ENCODE peak calls at places on chromosomes 2 and 18, in six cellular contexts. One of them, this sample, is unnamed.

GRCh38 chr2:197838589-197838988 is 34.2 kb downstream of the PLCL1 start:
- DNase-seq in AG04450: no peak
- DNase-seq in pancreas: no peak
- DNase-seq in Calu3: no peak
- DNase-seq in NB4: no peak
- DNase-seq in foreskin fibroblast: no peak
- DNase-seq in this sample: no peak

GRCh38 chr2:55862269-55862668 is 61.3 kb downstream of the EFEMP1 start:
- DNase-seq in AG04450: peak; percentile 95
- DNase-seq in pancreas: no peak
- DNase-seq in Calu3: no peak
- DNase-seq in NB4: peak; percentile 31
- DNase-seq in foreskin fibroblast: peak; percentile 97
- DNase-seq in this sample: no peak

GRCh38 chr2:197677056-197677455 is 1.7 kb upstream of the RFTN2 start:
- DNase-seq in AG04450: no peak
- DNase-seq in pancreas: no peak
- DNase-seq in Calu3: no peak
- DNase-seq in NB4: no peak
- DNase-seq in foreskin fibroblast: no peak
- DNase-seq in this sample: no peak

GRCh38 chr2:88144914-88145497 is 17.1 kb upstream of the FABP1 start:
- DNase-seq in AG04450: no peak
- DNase-seq in pancreas: no peak
- DNase-seq in Calu3: no peak
- DNase-seq in NB4: no peak
- DNase-seq in foreskin fibroblast: no peak
- DNase-seq in this sample: no peak

GRCh38 chr2:234305846-234306245 is 191.0 kb downstream of the ARL4C start:
- DNase-seq in AG04450: no peak
- DNase-seq in pancreas: no peak
- DNase-seq in Calu3: no peak
- DNase-seq in NB4: no peak
- DNase-seq in foreskin fibroblast: no peak
- DNase-seq in this sample: peak; percentile 11

GRCh38 chr2:172251231-172251630 is 148.5 kb upstream of the DLX2 start:
- DNase-seq in AG04450: no peak
- DNase-seq in pancreas: no peak
- DNase-seq in Calu3: no peak
- DNase-seq in NB4: no peak
- DNase-seq in foreskin fibroblast: peak; percentile 70
- DNase-seq in this sample: no peak

GRCh38 chr2:74333175-74333574 is 10.0 kb downstream of the SLC4A5 start:
- DNase-seq in AG04450: peak; percentile 3
- DNase-seq in pancreas: no peak
- DNase-seq in Calu3: peak; percentile 22
- DNase-seq in NB4: peak; percentile 54
- DNase-seq in foreskin fibroblast: peak; percentile 50
- DNase-seq in this sample: no peak

GRCh38 chr2:28452534-28453081 is 43.3 kb upstream of the PLB1 start:
- DNase-seq in AG04450: no peak
- DNase-seq in pancreas: peak; percentile 75
- DNase-seq in Calu3: peak; percentile 85
- DNase-seq in NB4: peak; percentile 82
- DNase-seq in foreskin fibroblast: peak; percentile 75
- DNase-seq in this sample: no peak

GRCh38 chr18:13522861-13523660 is 203.3 kb downstream of the FAM210A start:
- DNase-seq in AG04450: no peak
- DNase-seq in pancreas: no peak
- DNase-seq in Calu3: no peak
- DNase-seq in NB4: no peak
- DNase-seq in foreskin fibroblast: no peak
- DNase-seq in this sample: no peak

GRCh38 chr2:85611217-85611704 is 605 bp downstream of the C2orf68 start:
- DNase-seq in AG04450: no peak
- DNase-seq in pancreas: no peak
- DNase-seq in Calu3: no peak
- DNase-seq in NB4: no peak
- DNase-seq in foreskin fibroblast: peak; percentile 41
- DNase-seq in this sample: no peak

GRCh38 chr2:230905448-230906430 is 19.3 kb downstream of the GPR55 start:
- DNase-seq in AG04450: no peak
- DNase-seq in pancreas: no peak
- DNase-seq in Calu3: no peak
- DNase-seq in NB4: peak; percentile 80
- DNase-seq in foreskin fibroblast: peak; percentile 32
- DNase-seq in this sample: no peak

GRCh38 chr2:152369176-152369860 is 34.3 kb downstream of the FMNL2 start:
- DNase-seq in AG04450: peak; percentile 61
- DNase-seq in pancreas: no peak
- DNase-seq in Calu3: no peak
- DNase-seq in NB4: no peak
- DNase-seq in foreskin fibroblast: peak; percentile 88
- DNase-seq in this sample: no peak

GRCh38 chr2:187333804-187334203 is 114.2 kb downstream of the CALCRL start:
- DNase-seq in AG04450: no peak
- DNase-seq in pancreas: no peak
- DNase-seq in Calu3: no peak
- DNase-seq in NB4: no peak
- DNase-seq in foreskin fibroblast: no peak
- DNase-seq in this sample: no peak

GRCh38 chr18:69400253-69400975 is at the start of gene DOK6:
- DNase-seq in AG04450: no peak
- DNase-seq in pancreas: peak; percentile 15
- DNase-seq in Calu3: no peak
- DNase-seq in NB4: no peak
- DNase-seq in foreskin fibroblast: peak; percentile 81
- DNase-seq in this sample: peak; percentile 70

GRCh38 chr18:77001979-77002378 is 130.6 kb downstream of the MBP start:
- DNase-seq in AG04450: no peak
- DNase-seq in pancreas: no peak
- DNase-seq in Calu3: no peak
- DNase-seq in NB4: no peak
- DNase-seq in foreskin fibroblast: no peak
- DNase-seq in this sample: no peak

GRCh38 chr2:161344737-161345136 is 36.5 kb downstream of the PSMD14 start:
- DNase-seq in AG04450: no peak
- DNase-seq in pancreas: no peak
- DNase-seq in Calu3: no peak
- DNase-seq in NB4: peak; percentile 21
- DNase-seq in foreskin fibroblast: no peak
- DNase-seq in this sample: no peak

GRCh38 chr2:129929321-129930290 is 49.9 kb upstream of the RAB6C start:
- DNase-seq in AG04450: no peak
- DNase-seq in pancreas: no peak
- DNase-seq in Calu3: no peak
- DNase-seq in NB4: no peak
- DNase-seq in foreskin fibroblast: peak; percentile 87
- DNase-seq in this sample: no peak

GRCh38 chr18:24497052-24497754 is 36.8 kb downstream of the HRH4 start:
- DNase-seq in AG04450: no peak
- DNase-seq in pancreas: no peak
- DNase-seq in Calu3: no peak
- DNase-seq in NB4: no peak
- DNase-seq in foreskin fibroblast: peak; percentile 74
- DNase-seq in this sample: no peak

GRCh38 chr2:120342451-120342850 is 3.5 kb upstream of the INHBB start:
- DNase-seq in AG04450: no peak
- DNase-seq in pancreas: no peak
- DNase-seq in Calu3: no peak
- DNase-seq in NB4: no peak
- DNase-seq in foreskin fibroblast: no peak
- DNase-seq in this sample: no peak

GRCh38 chr2:9750224-9751215 is 92.8 kb upstream of the TAF1B start:
- DNase-seq in AG04450: no peak
- DNase-seq in pancreas: no peak
- DNase-seq in Calu3: no peak
- DNase-seq in NB4: no peak
- DNase-seq in foreskin fibroblast: no peak
- DNase-seq in this sample: no peak

GRCh38 chr18:58590231-58590630 is 38.7 kb downstream of the ALPK2 start:
- DNase-seq in AG04450: peak; percentile 67
- DNase-seq in pancreas: no peak
- DNase-seq in Calu3: no peak
- DNase-seq in NB4: no peak
- DNase-seq in foreskin fibroblast: peak; percentile 68
- DNase-seq in this sample: no peak

GRCh38 chr2:122873951-122874350 is 1118.5 kb downstream of the TSN start:
- DNase-seq in AG04450: no peak
- DNase-seq in pancreas: no peak
- DNase-seq in Calu3: no peak
- DNase-seq in NB4: no peak
- DNase-seq in foreskin fibroblast: no peak
- DNase-seq in this sample: no peak

GRCh38 chr2:33599175-33599942 is at the start of gene FAM98A:
- DNase-seq in AG04450: peak; percentile 99
- DNase-seq in pancreas: peak; percentile 100
- DNase-seq in Calu3: peak; percentile 96
- DNase-seq in NB4: peak; percentile 99
- DNase-seq in foreskin fibroblast: peak; percentile 100
- DNase-seq in this sample: peak; percentile 99
- TF ChIP-seq CTCF in AG04450: peak; percentile 36
- TF ChIP-seq CTCF in pancreas: no peak
- TF ChIP-seq CTCF in Calu3: no peak
- TF ChIP-seq CTCF in NB4: no peak
- TF ChIP-seq CTCF in foreskin fibroblast: no peak
- TF ChIP-seq CTCF in this sample: no peak

GRCh38 chr2:134463726-134464076 is 209.8 kb downstream of the MGAT5 start:
- DNase-seq in AG04450: no peak
- DNase-seq in pancreas: no peak
- DNase-seq in Calu3: no peak
- DNase-seq in NB4: no peak
- DNase-seq in foreskin fibroblast: no peak
- DNase-seq in this sample: no peak

GRCh38 chr2:134465706-134466105 is 211.8 kb downstream of the MGAT5 start:
- DNase-seq in AG04450: no peak
- DNase-seq in pancreas: no peak
- DNase-seq in Calu3: no peak
- DNase-seq in NB4: no peak
- DNase-seq in foreskin fibroblast: no peak
- DNase-seq in this sample: no peak

GRCh38 chr2:134468093-134468640 is 214.3 kb downstream of the MGAT5 start:
- DNase-seq in AG04450: no peak
- DNase-seq in pancreas: no peak
- DNase-seq in Calu3: no peak
- DNase-seq in NB4: no peak
- DNase-seq in foreskin fibroblast: no peak
- DNase-seq in this sample: no peak

GRCh38 chr2:134465228-134465627 is 211.4 kb downstream of the MGAT5 start:
- DNase-seq in AG04450: no peak
- DNase-seq in pancreas: no peak
- DNase-seq in Calu3: no peak
- DNase-seq in NB4: no peak
- DNase-seq in foreskin fibroblast: no peak
- DNase-seq in this sample: peak; percentile 26

DNA sequence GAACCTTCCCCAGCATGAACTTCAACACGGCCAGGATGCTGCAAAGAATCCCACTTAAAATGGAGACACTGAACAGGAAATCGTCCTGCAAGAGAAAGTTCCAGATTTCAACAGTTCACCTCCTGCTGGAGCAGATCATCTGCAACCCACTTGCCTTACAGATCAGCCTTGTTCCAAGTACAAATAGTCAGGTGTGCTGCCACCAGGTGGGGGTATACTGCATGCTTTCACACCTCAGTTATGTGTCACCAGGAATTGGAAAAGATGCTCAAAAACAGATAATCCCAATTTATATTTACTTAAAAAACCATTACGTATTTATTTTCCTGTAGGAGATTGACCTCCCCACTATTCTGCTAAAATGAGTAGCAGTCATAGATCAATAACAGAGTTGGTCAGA is 212.3 kb downstream of the MGAT5 start:
- DNase-seq in AG04450: no peak
- DNase-seq in pancreas: no peak
- DNase-seq in Calu3: peak; percentile 74
- DNase-seq in NB4: no peak
- DNase-seq in foreskin fibroblast: no peak
- DNase-seq in this sample: no peak
- TF ChIP-seq CTCF in AG04450: no peak
- TF ChIP-seq CTCF in pancreas: peak; percentile 23
- TF ChIP-seq CTCF in Calu3: no peak
- TF ChIP-seq CTCF in NB4: no peak
- TF ChIP-seq CTCF in foreskin fibroblast: no peak
- TF ChIP-seq CTCF in this sample: no peak

GRCh38 chr2:201171259-201171814 is 11.6 kb upstream of the CASP10 start:
- DNase-seq in AG04450: no peak
- DNase-seq in pancreas: no peak
- DNase-seq in Calu3: no peak
- DNase-seq in NB4: no peak
- DNase-seq in foreskin fibroblast: peak; percentile 58
- DNase-seq in this sample: no peak
- TF ChIP-seq CTCF in AG04450: no peak
- TF ChIP-seq CTCF in pancreas: no peak
- TF ChIP-seq CTCF in Calu3: no peak
- TF ChIP-seq CTCF in NB4: no peak
- TF ChIP-seq CTCF in foreskin fibroblast: no peak
- TF ChIP-seq CTCF in this sample: no peak

DNA sequence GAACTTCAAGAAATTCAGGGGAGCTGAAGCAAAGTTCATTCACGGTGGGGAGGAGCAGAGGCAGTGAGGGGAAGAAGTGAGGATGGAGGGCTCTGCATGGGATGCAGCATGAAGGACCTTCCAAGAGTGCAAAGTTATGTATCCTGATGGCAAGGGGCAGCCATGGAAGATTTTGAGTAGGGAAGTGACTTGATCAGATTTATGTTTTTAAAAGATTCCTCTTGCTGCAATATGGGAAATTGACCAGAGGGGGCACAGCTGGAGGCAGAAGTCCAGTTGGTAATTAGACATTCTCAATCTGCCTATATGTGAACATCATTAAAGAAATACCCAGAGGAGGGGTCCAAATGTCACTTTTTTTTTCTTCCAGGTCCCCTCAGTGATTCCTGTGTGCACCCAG is 21.5 kb upstream of the ANXA4 start:
- DNase-seq in AG04450: no peak
- DNase-seq in pancreas: no peak
- DNase-seq in Calu3: peak; percentile 35
- DNase-seq in NB4: no peak
- DNase-seq in foreskin fibroblast: peak; percentile 57
- DNase-seq in this sample: no peak
- TF ChIP-seq CTCF in AG04450: peak; percentile 60
- TF ChIP-seq CTCF in pancreas: peak; percentile 11
- TF ChIP-seq CTCF in Calu3: no peak
- TF ChIP-seq CTCF in NB4: peak; percentile 32
- TF ChIP-seq CTCF in foreskin fibroblast: peak; percentile 50
- TF ChIP-seq CTCF in this sample: peak; percentile 47

GRCh38 chr18:66560092-66560491 is 43.8 kb downstream of the CDH19 start:
- DNase-seq in AG04450: no peak
- DNase-seq in pancreas: peak; percentile 10
- DNase-seq in Calu3: peak; percentile 61
- DNase-seq in NB4: peak; percentile 31
- DNase-seq in foreskin fibroblast: peak; percentile 1
- DNase-seq in this sample: no peak
- TF ChIP-seq CTCF in AG04450: no peak
- TF ChIP-seq CTCF in pancreas: peak; percentile 25
- TF ChIP-seq CTCF in Calu3: peak; percentile 53
- TF ChIP-seq CTCF in NB4: peak; percentile 39
- TF ChIP-seq CTCF in foreskin fibroblast: no peak
- TF ChIP-seq CTCF in this sample: no peak

GRCh38 chr18:63262369-63263335 is 56.9 kb downstream of the BCL2 start:
- DNase-seq in AG04450: no peak
- DNase-seq in pancreas: no peak
- DNase-seq in Calu3: no peak
- DNase-seq in NB4: no peak
- DNase-seq in foreskin fibroblast: no peak
- DNase-seq in this sample: no peak
- TF ChIP-seq CTCF in AG04450: no peak
- TF ChIP-seq CTCF in pancreas: no peak
- TF ChIP-seq CTCF in Calu3: no peak
- TF ChIP-seq CTCF in NB4: no peak
- TF ChIP-seq CTCF in foreskin fibroblast: no peak
- TF ChIP-seq CTCF in this sample: no peak

This sample was measured in mesothelial cell of epicardium.